ENCODE peak calls at places on chromosomes 7 and 10, in eight cellular contexts. L, V, N, I, G, D, Y and E are unnamed samples.

GRCh38 chr7:94561841-94562514 is 52.4 kb downstream of the CASD1 start:
- DNase-seq in L (no peak), V (no peak), N (no peak), I (no peak), G (no peak), D (peak; percentile 22), Y (no peak), E (no peak)

GRCh38 chr7:49783446-49783845 is 10.0 kb downstream of the VWC2 start:
- DNase-seq in L (no peak), V (no peak), N (no peak), I (no peak), G (peak; percentile 77), D (no peak), Y (no peak), E (no peak)

GRCh38 chr7:39265912-39266591 is 288.3 kb downstream of the POU6F2 start:
- DNase-seq in L (no peak), V (no peak), N (no peak), I (no peak), G (no peak), D (no peak), Y (no peak), E (no peak)

GRCh38 chr10:34710391-34710751 is 104.7 kb downstream of the PARD3 start:
- DNase-seq in L (peak; percentile 46), V (no peak), N (no peak), I (no peak), G (no peak), D (peak; percentile 59), Y (no peak), E (no peak)

GRCh38 chr7:26948617-26949118 is 84.3 kb upstream of the SKAP2 start:
- DNase-seq in L (no peak), V (no peak), N (no peak), I (no peak), G (no peak), D (no peak), Y (no peak), E (no peak)

GRCh38 chr7:139909379-139910050 is 80.5 kb downstream of the TBXAS1 start:
- DNase-seq in L (no peak), V (no peak), N (no peak), I (no peak), G (no peak), D (no peak), Y (no peak), E (no peak)

GRCh38 chr10:118277871-118278270 is 64.3 kb downstream of the FAM204A start:
- DNase-seq in L (no peak), V (no peak), N (no peak), I (no peak), G (no peak), D (no peak), Y (no peak), E (no peak)

GRCh38 chr10:28532223-28532508 is 752 bp upstream of the WAC start:
- DNase-seq in L (no peak), V (no peak), N (no peak), I (no peak), G (no peak), D (no peak), Y (no peak), E (peak; percentile 39)

GRCh38 chr10:113680172-113681111 is 730 bp downstream of the CASP7 start:
- DNase-seq in L (peak; percentile 57), V (peak; percentile 67), N (no peak), I (no peak), G (peak; percentile 30), D (peak; percentile 91), Y (peak; percentile 89), E (no peak)

GRCh38 chr10:26169466-26169865 is 47.1 kb upstream of the GAD2 start:
- DNase-seq in L (no peak), V (no peak), N (no peak), I (no peak), G (no peak), D (no peak), Y (no peak), E (no peak)

GRCh38 chr7:2495402-2496309 is 19.5 kb upstream of the GRIFIN start:
- DNase-seq in L (no peak), V (no peak), N (no peak), I (no peak), G (no peak), D (no peak), Y (no peak), E (no peak)

GRCh38 chr10:29858352-29859267 is 200.8 kb downstream of the JCAD start:
- DNase-seq in L (peak; percentile 75), V (peak; percentile 60), N (no peak), I (peak; percentile 36), G (peak; percentile 74), D (peak; percentile 92), Y (peak; percentile 86), E (no peak)

GRCh38 chr10:43869669-43870322 is 221.1 kb upstream of the ZNF32 start:
- DNase-seq in L (no peak), V (no peak), N (no peak), I (no peak), G (no peak), D (no peak), Y (peak; percentile 43), E (no peak)

DNA sequence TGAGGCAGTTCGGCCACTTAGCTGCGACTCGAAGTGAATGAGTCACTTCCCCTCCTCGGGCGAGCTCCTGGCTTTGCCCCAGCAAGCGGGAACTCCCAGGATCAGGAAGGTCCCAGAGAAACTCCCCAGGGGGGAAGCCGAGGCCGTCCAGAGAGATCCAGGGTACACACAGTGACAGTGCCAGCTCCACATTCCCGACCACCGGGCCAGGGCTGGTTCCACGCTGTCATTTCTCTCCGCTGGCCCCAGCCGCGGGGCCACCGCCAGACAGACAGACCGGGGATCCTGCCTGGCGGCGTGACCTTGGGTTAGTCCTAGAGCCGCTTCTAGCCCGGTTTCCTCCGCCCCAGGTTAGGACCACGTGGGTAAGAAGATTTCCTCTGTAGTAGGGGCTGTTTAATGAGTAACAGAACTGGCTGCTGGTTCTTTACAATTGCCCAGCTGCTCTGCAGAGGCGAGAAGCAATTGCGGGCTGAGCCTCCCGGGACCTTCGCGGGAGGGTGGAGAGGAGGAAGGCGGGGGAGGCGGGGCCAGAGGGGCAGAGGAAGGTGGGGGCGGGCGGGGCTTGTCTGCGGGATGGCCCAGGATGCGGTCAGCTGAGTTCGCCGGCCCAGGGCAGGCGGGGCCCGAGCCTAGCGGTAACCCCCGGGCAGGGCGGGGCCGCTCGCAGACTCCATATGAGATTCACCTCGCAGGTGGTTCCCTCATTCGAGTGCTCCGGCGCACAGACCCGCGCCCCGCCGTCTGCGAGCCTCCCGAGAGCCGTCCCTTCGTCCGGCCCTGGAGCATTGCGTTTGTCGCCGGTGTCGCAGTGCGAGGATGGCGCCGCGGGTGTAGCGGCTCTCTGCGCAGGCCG is at the start of gene UPP1:
- DNase-seq in L (peak; percentile 98), V (peak; percentile 97), N (peak; percentile 97), I (peak; percentile 73), G (peak; percentile 92), D (peak; percentile 85), Y (peak; percentile 99), E (peak; percentile 68)
- TF ChIP-seq POLR2A in L (peak; percentile 82), V (peak; percentile 88), N (peak; percentile 61), I (peak; percentile 43), G (no peak), D (peak; percentile 44), Y (no peak), E (no peak)

GRCh38 chr7:133253522-133253882 is 624 bp downstream of the EXOC4 start:
- DNase-seq in L (peak; percentile 6), V (peak; percentile 13), N (no peak), I (no peak), G (no peak), D (peak; percentile 43), Y (no peak), E (no peak)

GRCh38 chr7:133255461-133255860 is 2.6 kb downstream of the EXOC4 start:
- DNase-seq in L (no peak), V (no peak), N (no peak), I (no peak), G (no peak), D (peak; percentile 59), Y (no peak), E (no peak)

GRCh38 chr7:133248901-133249300 is 4.0 kb upstream of the EXOC4 start:
- DNase-seq in L (no peak), V (no peak), N (no peak), I (no peak), G (no peak), D (no peak), Y (no peak), E (no peak)

GRCh38 chr7:133252506-133252857 is 396 bp upstream of the EXOC4 start:
- DNase-seq in L (no peak), V (no peak), N (no peak), I (no peak), G (no peak), D (no peak), Y (no peak), E (no peak)

DNA sequence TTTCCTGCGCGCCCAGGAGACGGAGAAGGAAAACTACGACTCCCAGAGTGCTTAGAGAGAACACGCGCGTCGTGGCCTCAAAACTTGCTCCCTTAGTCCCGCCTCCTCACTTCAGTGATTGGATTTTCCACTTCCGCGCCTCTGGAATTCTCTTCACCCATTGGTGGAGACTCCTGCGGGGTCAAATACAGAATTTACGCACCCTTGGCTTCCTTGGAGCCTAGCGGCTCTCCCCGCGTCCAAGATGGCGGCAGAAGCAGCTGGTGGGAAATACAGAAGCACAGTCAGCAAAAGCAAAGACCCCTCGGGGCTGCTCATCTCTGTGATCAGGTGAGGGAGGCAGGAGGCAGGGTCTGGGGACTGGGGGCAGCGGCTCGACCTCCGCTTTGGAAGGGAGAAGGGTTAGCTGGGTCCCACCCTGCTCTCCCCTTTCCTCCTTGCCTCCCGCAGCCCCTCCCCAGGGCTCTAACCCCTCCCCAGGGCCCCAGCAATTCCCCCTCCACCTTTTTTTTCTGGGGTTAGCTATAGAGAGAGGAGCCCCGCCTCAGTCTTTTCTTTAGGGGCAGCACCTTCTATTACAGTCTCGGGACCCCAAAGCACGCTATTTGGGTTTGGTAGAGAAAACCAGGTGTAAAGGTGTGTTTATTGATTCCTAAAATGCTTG is at the start of gene EXOC4:
- DNase-seq in L (peak; percentile 97), V (peak; percentile 94), N (peak; percentile 95), I (peak; percentile 96), G (peak; percentile 95), D (peak; percentile 99), Y (peak; percentile 98), E (peak; percentile 63)
- TF ChIP-seq POLR2A in L (peak; percentile 71), V (peak; percentile 68), N (peak; percentile 17), I (peak; percentile 25), G (no peak), D (peak; percentile 83), Y (no peak), E (peak; percentile 83)

GRCh38 chr7:17298102-17298839 is at the start of gene AHR:
- DNase-seq in L (peak; percentile 97), V (peak; percentile 95), N (peak; percentile 97), I (peak; percentile 88), G (peak; percentile 94), D (peak; percentile 89), Y (peak; percentile 99), E (peak; percentile 56)
- TF ChIP-seq POLR2A in L (peak; percentile 95), V (peak; percentile 96), N (peak; percentile 78), I (peak; percentile 77), G (no peak), D (peak; percentile 65), Y (no peak), E (peak; percentile 72)

GRCh38 chr10:50882540-50882983 is 2.9 kb downstream of the A1CF start:
- DNase-seq in L (no peak), V (no peak), N (no peak), I (no peak), G (no peak), D (no peak), Y (no peak), E (no peak)

GRCh38 chr10:50884302-50884701 is 1.1 kb downstream of the A1CF start:
- DNase-seq in L (no peak), V (no peak), N (no peak), I (no peak), G (no peak), D (no peak), Y (no peak), E (no peak)

GRCh38 chr10:50883624-50884023 is 1.8 kb downstream of the A1CF start:
- DNase-seq in L (no peak), V (no peak), N (no peak), I (no peak), G (no peak), D (no peak), Y (no peak), E (no peak)

GRCh38 chr10:50885097-50885859 is at the start of gene A1CF:
- DNase-seq in L (no peak), V (peak; percentile 25), N (no peak), I (no peak), G (no peak), D (no peak), Y (no peak), E (no peak)
- TF ChIP-seq POLR2A in L (no peak), V (peak; percentile 61), N (no peak), I (no peak), G (no peak), D (no peak), Y (no peak), E (no peak)